ENCODE peak calls at places on chromosomes 12 and 14, in four cellular contexts. I is thyroid gland, T is ascending aorta, X is hepatocyte. C is an unnamed sample.
A peak's percentile ranks its signal among the peaks of the same experiment; 100 is the strongest.

GRCh38 chr12:113306382-113306781 is 28.5 kb downstream of the SLC8B1 start:
- DNase-seq in I (no peak), T (no peak), X (no peak), C (no peak)

GRCh38 chr14:96204151-96205058 is at the start of gene BDKRB2:
- DNase-seq in I (peak; percentile 91), T (peak; percentile 77), X (peak; percentile 93), C (peak; percentile 72)

GRCh38 chr12:161823-162222 is 52.1 kb downstream of the SLC6A12 start:
- DNase-seq in I (no peak), T (no peak), X (no peak), C (no peak)

GRCh38 chr14:93984070-93984469 is 7.7 kb upstream of the ASB2 start:
- DNase-seq in I (peak; percentile 55), T (no peak), X (no peak), C (no peak)

GRCh38 chr12:124510301-124510970 is 57.0 kb downstream of the NCOR2 start:
- DNase-seq in I (no peak), T (no peak), X (no peak), C (peak; percentile 73)

GRCh38 chr14:77965919-77966435 is 166.1 kb downstream of the ADCK1 start:
- DNase-seq in I (peak; percentile 96), T (no peak), X (peak; percentile 55), C (peak; percentile 34)

GRCh38 chr12:81378601-81379000 is 300.7 kb downstream of the ACSS3 start:
- DNase-seq in I (no peak), T (no peak), X (no peak), C (no peak)

GRCh38 chr14:67449096-67449495 is 37.1 kb upstream of the PLEK2 start:
- DNase-seq in I (no peak), T (no peak), X (no peak), C (no peak)

GRCh38 chr12:61452076-61452475 is 808.1 kb upstream of the USP15 start:
- DNase-seq in I (no peak), T (no peak), X (no peak), C (peak; percentile 78)

GRCh38 chr12:49188205-49188915 is 520 bp downstream of the TUBA1A start:
- DNase-seq in I (peak; percentile 61), T (peak; percentile 90), X (peak; percentile 77), C (peak; percentile 58)

GRCh38 chr14:25882899-25883298 is 714.9 kb downstream of the NOVA1 start:
- DNase-seq in I (no peak), T (no peak), X (no peak), C (no peak)

GRCh38 chr12:15966426-15966825 is 55.3 kb downstream of the DERA start:
- DNase-seq in I (no peak), T (no peak), X (no peak), C (no peak)

GRCh38 chr12:14873440-14874185 is 12.0 kb downstream of the MGP start:
- DNase-seq in I (no peak), T (no peak), X (no peak), C (no peak)

GRCh38 chr12:46332260-46332659 is 40.3 kb downstream of the SLC38A2 start:
- DNase-seq in I (no peak), T (no peak), X (no peak), C (no peak)

DNA sequence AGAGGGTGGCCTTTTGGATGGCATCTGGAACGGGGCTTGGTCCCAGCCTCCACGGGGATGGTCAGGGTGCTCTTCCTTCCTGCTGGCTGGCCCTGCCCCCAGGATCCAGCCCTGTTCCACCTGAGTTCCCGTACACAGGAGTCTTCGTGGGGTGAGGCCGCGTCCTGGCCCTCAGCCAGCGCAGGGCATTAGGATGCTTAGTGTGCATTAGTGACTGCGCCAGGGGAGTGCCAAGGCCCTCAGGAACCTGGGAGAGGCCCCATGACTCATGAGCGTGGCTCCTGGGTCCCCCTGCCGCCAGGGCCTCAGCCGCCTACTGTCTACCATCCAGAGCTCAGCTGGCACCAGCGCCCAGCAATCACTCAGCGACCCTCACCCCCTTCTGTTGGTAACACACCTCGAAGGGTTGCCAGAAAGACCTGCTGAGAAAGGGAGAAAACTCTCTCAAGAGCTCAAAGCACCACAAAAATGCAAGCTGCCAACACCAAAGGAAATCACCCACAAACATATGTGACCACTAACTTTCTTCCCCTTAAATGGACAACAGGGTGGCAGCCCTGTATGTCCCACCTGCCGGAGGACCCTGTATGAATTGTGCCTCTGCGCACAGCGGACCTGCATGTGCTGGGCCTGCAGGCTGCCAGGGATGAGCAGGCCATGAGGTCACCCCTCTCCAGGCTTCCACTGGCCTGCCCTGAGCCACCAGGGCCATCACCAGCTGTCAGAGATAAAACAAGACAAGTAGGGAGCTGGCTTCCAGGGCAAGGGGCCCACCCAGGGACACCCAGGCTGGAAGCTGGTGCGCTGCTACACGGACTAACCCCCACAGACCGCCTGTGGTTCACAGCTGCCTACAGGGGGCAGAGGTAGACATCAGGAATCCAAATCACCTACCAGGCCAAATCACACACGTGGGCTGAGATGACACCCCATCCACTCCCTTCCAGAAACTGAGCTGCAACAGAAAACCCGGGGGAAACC is 28.7 kb downstream of the CCDC85C start:
- DNase-seq in I (peak; percentile 98), T (no peak), X (no peak), C (peak; percentile 82)
- TF ChIP-seq CTCF in I (no peak), T (no peak), X (peak; percentile 29), C (no peak)

GRCh38 chr12:56637621-56638020 is 7.5 kb upstream of the BAZ2A start:
- DNase-seq in I (no peak), T (no peak), X (no peak), C (no peak)

GRCh38 chr12:56634837-56635538 is 4.9 kb upstream of the BAZ2A start:
- DNase-seq in I (peak; percentile 83), T (peak; percentile 82), X (peak; percentile 92), C (peak; percentile 88)

GRCh38 chr12:56636118-56636674 is 6.1 kb upstream of the BAZ2A start:
- DNase-seq in I (peak; percentile 93), T (peak; percentile 93), X (peak; percentile 94), C (peak; percentile 82)

GRCh38 chr12:56635539-56636117 is 5.5 kb upstream of the BAZ2A start:
- DNase-seq in I (no peak), T (no peak), X (no peak), C (no peak)

GRCh38 chr12:56636675-56637540 is 6.8 kb upstream of the BAZ2A start:
- DNase-seq in I (peak; percentile 100), T (peak; percentile 100), X (peak; percentile 100), C (peak; percentile 99)
- TF ChIP-seq CTCF in I (peak; percentile 9), T (peak; percentile 53), X (peak; percentile 69), C (peak; percentile 74)

GRCh38 chr12:25960176-25960575 is 1.7 kb downstream of the RASSF8 start:
- DNase-seq in I (peak; percentile 8), T (no peak), X (peak; percentile 48), C (peak; percentile 15)
- TF ChIP-seq CTCF in I (no peak), T (no peak), X (peak; percentile 38), C (no peak)

GRCh38 chr12:105233045-105233905 is 2.7 kb downstream of the APPL2 start:
- DNase-seq in I (no peak), T (no peak), X (no peak), C (no peak)

GRCh38 chr12:105234197-105234596 is 1.8 kb downstream of the APPL2 start:
- DNase-seq in I (no peak), T (no peak), X (no peak), C (no peak)

GRCh38 chr12:105237671-105238070 is 1.7 kb upstream of the APPL2 start:
- DNase-seq in I (no peak), T (no peak), X (no peak), C (no peak)

GRCh38 chr12:105235747-105236476 is at the start of gene APPL2:
- DNase-seq in I (peak; percentile 90), T (peak; percentile 94), X (peak; percentile 96), C (peak; percentile 92)

DNA sequence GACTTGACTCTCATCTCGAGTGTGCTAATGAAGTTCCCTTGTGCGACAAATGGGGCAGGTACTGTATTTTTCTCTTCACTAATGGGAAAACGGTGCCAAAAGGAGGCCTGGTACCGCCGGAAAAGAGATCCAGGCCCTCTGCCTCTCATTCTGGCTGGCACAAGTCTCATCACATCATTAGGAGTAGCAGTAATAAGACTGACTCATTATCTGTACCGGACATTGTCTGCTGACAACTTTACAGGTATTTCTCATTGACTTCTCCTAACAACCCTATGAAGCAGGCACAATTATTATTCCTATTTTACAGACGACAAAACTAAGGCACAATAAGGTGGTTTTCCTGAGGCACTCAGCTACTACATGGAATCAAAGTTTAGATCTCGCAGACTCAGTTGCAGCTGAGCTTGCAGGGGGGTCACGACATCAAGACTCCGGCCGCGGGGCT is 651 bp downstream of the APPL2 start:
- DNase-seq in I (no peak), T (no peak), X (no peak), C (no peak)
- TF ChIP-seq CTCF in I (no peak), T (no peak), X (no peak), C (no peak)

DNA sequence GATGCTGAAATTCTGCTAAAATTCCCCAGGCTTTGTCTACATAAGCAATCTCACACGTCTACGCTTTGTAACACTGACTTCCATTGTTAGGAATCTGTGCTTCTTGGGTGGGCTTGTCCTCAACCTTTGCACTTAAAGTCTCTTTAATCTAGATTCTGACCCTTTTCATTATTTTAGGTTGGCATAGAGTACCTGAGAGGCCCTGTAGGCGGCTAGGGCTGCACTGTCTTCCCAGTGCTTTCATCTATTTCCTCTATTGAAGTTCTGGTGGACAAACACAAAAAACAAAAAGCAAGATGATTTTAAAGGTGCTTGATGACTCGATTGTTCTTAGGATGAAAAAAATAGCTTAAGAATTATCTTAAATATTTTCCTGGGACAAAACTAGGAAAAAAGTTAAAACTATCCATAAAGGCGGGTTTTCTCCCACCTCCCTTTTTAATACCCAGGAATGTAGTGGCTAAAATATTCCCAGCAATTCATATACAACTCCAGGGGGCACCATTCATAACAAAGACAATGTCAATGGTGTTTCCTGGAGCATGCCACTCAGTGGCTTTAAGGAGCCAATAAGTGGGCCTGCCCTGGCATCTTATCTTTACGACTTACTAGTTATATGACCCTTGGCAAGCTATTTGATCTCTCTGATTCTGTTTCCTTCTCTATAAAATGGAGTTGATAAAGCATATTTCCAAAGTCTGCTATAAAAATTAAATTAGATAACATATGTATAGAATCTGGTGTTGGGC is 197.5 kb downstream of the STXBP6 start:
- DNase-seq in I (no peak), T (no peak), X (no peak), C (no peak)
- TF ChIP-seq CTCF in I (no peak), T (no peak), X (no peak), C (no peak)

GRCh38 chr12:120853188-120853587 is 51.0 kb downstream of the SPPL3 start:
- DNase-seq in I (no peak), T (no peak), X (no peak), C (no peak)
- TF ChIP-seq CTCF in I (no peak), T (no peak), X (no peak), C (no peak)